ENCODE peak calls at places on chromosomes 11 and 22, in seven cellular contexts. One of them, this sample, is unnamed.

GRCh38 chr22:49951001-49951677 is 9.4 kb upstream of the PIM3 start:
- DNase-seq in thyroid gland: peak
- DNase-seq in heart left ventricle: no peak
- DNase-seq in sigmoid colon: no peak
- DNase-seq in lower leg skin: peak
- DNase-seq in A549: no peak
- DNase-seq in IMR-90: peak
- DNase-seq in this sample: no peak

GRCh38 chr11:12691473-12691872 is 17.3 kb downstream of the TEAD1 start:
- DNase-seq in thyroid gland: no peak
- DNase-seq in heart left ventricle: no peak
- DNase-seq in sigmoid colon: no peak
- DNase-seq in lower leg skin: no peak
- DNase-seq in A549: no peak
- DNase-seq in IMR-90: peak
- DNase-seq in this sample: no peak

GRCh38 chr11:37712246-37712645 is 1114.2 kb upstream of the RAG2 start:
- DNase-seq in thyroid gland: no peak
- DNase-seq in heart left ventricle: no peak
- DNase-seq in sigmoid colon: no peak
- DNase-seq in lower leg skin: no peak
- DNase-seq in A549: no peak
- DNase-seq in IMR-90: peak
- DNase-seq in this sample: no peak

GRCh38 chr11:17807034-17807433 is 72.5 kb downstream of the KCNC1 start:
- DNase-seq in thyroid gland: no peak
- DNase-seq in heart left ventricle: no peak
- DNase-seq in sigmoid colon: no peak
- DNase-seq in lower leg skin: no peak
- DNase-seq in A549: no peak
- DNase-seq in IMR-90: no peak
- DNase-seq in this sample: no peak

GRCh38 chr22:38873469-38874411 is 1.7 kb upstream of the CBX6 start:
- DNase-seq in thyroid gland: peak
- DNase-seq in heart left ventricle: no peak
- DNase-seq in sigmoid colon: peak
- DNase-seq in lower leg skin: peak
- DNase-seq in A549: no peak
- DNase-seq in IMR-90: no peak
- DNase-seq in this sample: no peak

GRCh38 chr11:23769214-23769613 is 727.6 kb upstream of the LUZP2 start:
- DNase-seq in thyroid gland: no peak
- DNase-seq in heart left ventricle: no peak
- DNase-seq in sigmoid colon: no peak
- DNase-seq in lower leg skin: no peak
- DNase-seq in A549: no peak
- DNase-seq in IMR-90: no peak
- DNase-seq in this sample: no peak

GRCh38 chr11:123173040-123173855 is 21.8 kb downstream of the CLMP start:
- DNase-seq in thyroid gland: no peak
- DNase-seq in heart left ventricle: no peak
- DNase-seq in sigmoid colon: no peak
- DNase-seq in lower leg skin: no peak
- DNase-seq in A549: no peak
- DNase-seq in IMR-90: peak
- DNase-seq in this sample: no peak

GRCh38 chr11:81596709-81597108 is 1137.0 kb downstream of the FAM181B start:
- DNase-seq in thyroid gland: no peak
- DNase-seq in heart left ventricle: no peak
- DNase-seq in sigmoid colon: no peak
- DNase-seq in lower leg skin: no peak
- DNase-seq in A549: no peak
- DNase-seq in IMR-90: no peak
- DNase-seq in this sample: no peak

GRCh38 chr22:28116261-28116673 is 197.2 kb upstream of the PITPNB start:
- DNase-seq in thyroid gland: no peak
- DNase-seq in heart left ventricle: peak
- DNase-seq in sigmoid colon: peak
- DNase-seq in lower leg skin: peak
- DNase-seq in A549: no peak
- DNase-seq in IMR-90: peak
- DNase-seq in this sample: peak

GRCh38 chr11:15307600-15307999 is 192.9 kb downstream of the INSC start:
- DNase-seq in thyroid gland: no peak
- DNase-seq in heart left ventricle: no peak
- DNase-seq in sigmoid colon: no peak
- DNase-seq in lower leg skin: no peak
- DNase-seq in A549: no peak
- DNase-seq in IMR-90: no peak
- DNase-seq in this sample: no peak

GRCh38 chr11:118913411-118914125 is 12.2 kb downstream of the BCL9L start:
- DNase-seq in thyroid gland: peak
- DNase-seq in heart left ventricle: no peak
- DNase-seq in sigmoid colon: no peak
- DNase-seq in lower leg skin: no peak
- DNase-seq in A549: no peak
- DNase-seq in IMR-90: no peak
- DNase-seq in this sample: no peak

DNA sequence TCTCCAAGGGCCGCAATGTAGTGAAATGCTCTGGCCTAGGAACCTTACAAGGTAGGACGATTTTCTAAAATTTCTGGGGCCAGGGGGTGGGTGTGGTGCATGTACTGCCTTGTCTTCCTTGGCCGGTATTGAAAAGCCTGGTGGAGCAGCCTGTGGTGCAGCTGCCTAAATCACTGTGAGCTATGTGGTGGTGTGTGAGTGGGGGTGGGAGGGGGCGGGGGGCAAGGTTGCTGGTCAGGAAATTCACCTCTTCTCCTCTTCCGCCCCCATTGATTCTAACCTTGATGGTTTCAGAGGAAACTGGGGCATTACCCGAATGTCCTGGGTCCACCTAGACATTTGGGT is 137.2 kb downstream of the DBX1 start:
- DNase-seq in thyroid gland: peak
- DNase-seq in heart left ventricle: no peak
- DNase-seq in sigmoid colon: no peak
- DNase-seq in lower leg skin: no peak
- DNase-seq in A549: no peak
- DNase-seq in IMR-90: no peak
- DNase-seq in this sample: no peak
- H3K4me3 ChIP-seq in thyroid gland: no peak
- H3K4me3 ChIP-seq in heart left ventricle: no peak
- H3K4me3 ChIP-seq in sigmoid colon: no peak
- H3K4me3 ChIP-seq in lower leg skin: no peak
- H3K4me3 ChIP-seq in A549: peak
- H3K4me3 ChIP-seq in IMR-90: no peak
- H3K4me3 ChIP-seq in this sample: no peak

DNA sequence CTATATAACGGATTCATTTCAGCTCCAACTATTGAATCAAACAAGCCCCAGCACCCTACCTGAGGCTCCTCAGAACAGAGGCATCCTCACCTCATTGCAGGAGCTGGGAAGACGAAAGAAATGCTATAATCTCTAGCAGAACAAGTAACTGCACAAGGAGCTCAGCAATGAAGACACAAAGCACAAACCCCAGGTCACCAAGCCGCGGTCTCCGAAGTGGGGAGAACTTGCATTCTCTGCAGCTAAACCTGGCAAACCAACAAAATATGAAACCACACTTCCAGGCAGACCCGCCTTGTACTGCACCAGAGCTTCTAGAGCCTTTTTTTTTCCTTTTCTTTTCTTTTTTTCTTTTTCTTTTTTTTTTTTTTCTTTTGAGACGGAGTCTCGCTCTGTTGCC is 21.8 kb upstream of the CD5 start:
- DNase-seq in thyroid gland: no peak
- DNase-seq in heart left ventricle: no peak
- DNase-seq in sigmoid colon: no peak
- DNase-seq in lower leg skin: no peak
- DNase-seq in A549: no peak
- DNase-seq in IMR-90: no peak
- DNase-seq in this sample: no peak
- TF ChIP-seq POLR2A in thyroid gland: no peak
- TF ChIP-seq POLR2A in heart left ventricle: no peak
- TF ChIP-seq POLR2A in sigmoid colon: no peak
- TF ChIP-seq POLR2A in lower leg skin: no peak
- TF ChIP-seq POLR2A in A549: no peak
- TF ChIP-seq POLR2A in IMR-90: no peak
- TF ChIP-seq POLR2A in this sample: no peak

GRCh38 chr11:61714316-61714715 is 34.1 kb downstream of the DAGLA start:
- DNase-seq in thyroid gland: no peak
- DNase-seq in heart left ventricle: no peak
- DNase-seq in sigmoid colon: no peak
- DNase-seq in lower leg skin: no peak
- DNase-seq in A549: no peak
- DNase-seq in IMR-90: no peak
- DNase-seq in this sample: no peak

GRCh38 chr11:61717286-61718033 is 35.0 kb upstream of the MYRF start:
- DNase-seq in thyroid gland: no peak
- DNase-seq in heart left ventricle: no peak
- DNase-seq in sigmoid colon: no peak
- DNase-seq in lower leg skin: no peak
- DNase-seq in A549: no peak
- DNase-seq in IMR-90: no peak
- DNase-seq in this sample: no peak

GRCh38 chr11:61714916-61715315 is 34.7 kb downstream of the DAGLA start:
- DNase-seq in thyroid gland: no peak
- DNase-seq in heart left ventricle: no peak
- DNase-seq in sigmoid colon: no peak
- DNase-seq in lower leg skin: no peak
- DNase-seq in A549: no peak
- DNase-seq in IMR-90: no peak
- DNase-seq in this sample: no peak

GRCh38 chr11:61716478-61717285 is 35.8 kb upstream of the MYRF start:
- DNase-seq in thyroid gland: no peak
- DNase-seq in heart left ventricle: no peak
- DNase-seq in sigmoid colon: no peak
- DNase-seq in lower leg skin: no peak
- DNase-seq in A549: no peak
- DNase-seq in IMR-90: no peak
- DNase-seq in this sample: no peak

DNA sequence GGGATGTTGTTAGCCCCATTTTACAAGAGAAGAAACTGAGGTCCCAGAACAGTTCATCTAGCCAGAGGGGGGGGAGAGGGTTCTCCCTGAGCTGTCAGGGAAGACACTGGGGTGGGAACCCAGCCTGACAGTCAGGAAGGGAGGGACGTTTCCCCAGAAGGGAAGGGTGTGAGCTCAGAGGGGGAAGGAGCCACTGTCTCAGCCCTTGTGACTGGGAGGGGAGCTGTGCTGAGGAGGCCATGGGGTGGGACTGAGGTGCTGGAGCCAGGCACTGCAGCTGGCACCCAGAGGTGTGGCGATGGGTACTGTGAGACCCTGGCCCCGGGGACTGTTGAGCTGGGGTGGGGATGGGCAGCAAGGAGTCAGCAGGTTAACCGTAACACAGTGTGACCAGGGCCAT is 35.7 kb downstream of the DAGLA start:
- DNase-seq in thyroid gland: no peak
- DNase-seq in heart left ventricle: no peak
- DNase-seq in sigmoid colon: no peak
- DNase-seq in lower leg skin: no peak
- DNase-seq in A549: no peak
- DNase-seq in IMR-90: no peak
- DNase-seq in this sample: no peak
- H3K4me3 ChIP-seq in thyroid gland: no peak
- H3K4me3 ChIP-seq in heart left ventricle: no peak
- H3K4me3 ChIP-seq in sigmoid colon: no peak
- H3K4me3 ChIP-seq in lower leg skin: no peak
- H3K4me3 ChIP-seq in A549: no peak
- H3K4me3 ChIP-seq in IMR-90: no peak
- H3K4me3 ChIP-seq in this sample: no peak

GRCh38 chr11:65063532-65063931 is 5.2 kb upstream of the NAALADL1 start:
- DNase-seq in thyroid gland: no peak
- DNase-seq in heart left ventricle: no peak
- DNase-seq in sigmoid colon: no peak
- DNase-seq in lower leg skin: no peak
- DNase-seq in A549: no peak
- DNase-seq in IMR-90: no peak
- DNase-seq in this sample: no peak
- TF ChIP-seq POLR2A in thyroid gland: no peak
- TF ChIP-seq POLR2A in heart left ventricle: no peak
- TF ChIP-seq POLR2A in sigmoid colon: no peak
- TF ChIP-seq POLR2A in lower leg skin: no peak
- TF ChIP-seq POLR2A in A549: no peak
- TF ChIP-seq POLR2A in IMR-90: no peak
- TF ChIP-seq POLR2A in this sample: no peak

DNA sequence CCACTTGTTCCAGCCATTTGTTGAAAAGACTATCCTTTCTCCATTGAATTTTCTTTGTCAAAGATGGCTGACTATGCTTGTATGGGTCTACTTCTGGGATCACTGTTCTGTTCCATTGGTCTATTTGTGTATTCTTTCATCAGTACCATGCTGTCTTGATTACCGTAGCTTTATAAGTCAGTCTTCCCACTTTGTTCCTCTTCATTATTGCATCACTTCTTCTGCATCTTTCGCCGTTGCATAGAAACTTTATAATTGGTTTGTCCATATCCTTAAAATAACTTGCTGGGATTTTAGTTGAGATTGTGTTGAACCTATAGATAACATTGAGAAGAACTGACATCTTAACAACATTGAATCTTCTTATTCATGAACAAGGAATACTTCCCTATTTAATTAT is 598.8 kb downstream of the TBC1D22A start:
- DNase-seq in thyroid gland: no peak
- DNase-seq in heart left ventricle: no peak
- DNase-seq in sigmoid colon: no peak
- DNase-seq in lower leg skin: no peak
- DNase-seq in A549: no peak
- DNase-seq in IMR-90: no peak
- DNase-seq in this sample: no peak
- H3K4me3 ChIP-seq in thyroid gland: no peak
- H3K4me3 ChIP-seq in heart left ventricle: no peak
- H3K4me3 ChIP-seq in sigmoid colon: no peak
- H3K4me3 ChIP-seq in lower leg skin: no peak
- H3K4me3 ChIP-seq in A549: no peak
- H3K4me3 ChIP-seq in IMR-90: no peak
- H3K4me3 ChIP-seq in this sample: no peak

GRCh38 chr11:66626382-66626781 is 10.0 kb downstream of the RBM14 start:
- DNase-seq in thyroid gland: no peak
- DNase-seq in heart left ventricle: no peak
- DNase-seq in sigmoid colon: no peak
- DNase-seq in lower leg skin: no peak
- DNase-seq in A549: no peak
- DNase-seq in IMR-90: no peak
- DNase-seq in this sample: no peak

GRCh38 chr11:66629356-66629755 is 9.1 kb upstream of the RBM4 start:
- DNase-seq in thyroid gland: no peak
- DNase-seq in heart left ventricle: no peak
- DNase-seq in sigmoid colon: no peak
- DNase-seq in lower leg skin: no peak
- DNase-seq in A549: no peak
- DNase-seq in IMR-90: no peak
- DNase-seq in this sample: no peak

GRCh38 chr11:66626926-66627325 is 10.5 kb downstream of the RBM14 start:
- DNase-seq in thyroid gland: no peak
- DNase-seq in heart left ventricle: no peak
- DNase-seq in sigmoid colon: no peak
- DNase-seq in lower leg skin: no peak
- DNase-seq in A549: no peak
- DNase-seq in IMR-90: no peak
- DNase-seq in this sample: no peak

GRCh38 chr11:66625752-66626149 is 9.3 kb downstream of the RBM14 start:
- DNase-seq in thyroid gland: no peak
- DNase-seq in heart left ventricle: no peak
- DNase-seq in sigmoid colon: no peak
- DNase-seq in lower leg skin: no peak
- DNase-seq in A549: no peak
- DNase-seq in IMR-90: no peak
- DNase-seq in this sample: no peak

GRCh38 chr11:66628061-66628603 is 10.4 kb upstream of the RBM4 start:
- DNase-seq in thyroid gland: no peak
- DNase-seq in heart left ventricle: no peak
- DNase-seq in sigmoid colon: no peak
- DNase-seq in lower leg skin: no peak
- DNase-seq in A549: no peak
- DNase-seq in IMR-90: no peak
- DNase-seq in this sample: no peak
- TF ChIP-seq POLR2A in thyroid gland: no peak
- TF ChIP-seq POLR2A in heart left ventricle: no peak
- TF ChIP-seq POLR2A in sigmoid colon: no peak
- TF ChIP-seq POLR2A in lower leg skin: no peak
- TF ChIP-seq POLR2A in A549: no peak
- TF ChIP-seq POLR2A in IMR-90: no peak
- TF ChIP-seq POLR2A in this sample: no peak

This sample was measured in testis.